ENCODE peak calls at places on chromosome 17, in five cellular contexts. H is mammary epithelial cell, B is PC-3, Z is keratinocyte, L is fibroblast of lung. J is an unnamed sample.

GRCh38 chr17:40311575-40311974 is 2.6 kb downstream of the RARA start:
- DNase-seq in H (peak; percentile 51), B (peak; percentile 70), Z (peak; percentile 66), L (no peak), J (peak; percentile 65)

GRCh38 chr17:29078183-29079045 is 35.5 kb downstream of the PIPOX start:
- DNase-seq in H (no peak), B (peak; percentile 38), Z (no peak), L (peak; percentile 43), J (no peak)

GRCh38 chr17:8087075-8087941 is at the start of gene ALOX12B:
- DNase-seq in H (peak; percentile 41), B (no peak), Z (no peak), L (no peak), J (no peak)

GRCh38 chr17:29469251-29469650 is 79.1 kb downstream of the TAOK1 start:
- DNase-seq in H (no peak), B (no peak), Z (no peak), L (no peak), J (no peak)

GRCh38 chr17:63700528-63701441 is 860 bp upstream of the LIMD2 start:
- DNase-seq in H (no peak), B (no peak), Z (no peak), L (peak; percentile 67), J (no peak)

GRCh38 chr17:48429638-48430586 is at the start of gene SKAP1:
- DNase-seq in H (no peak), B (no peak), Z (no peak), L (no peak), J (peak; percentile 66)

GRCh38 chr17:63070031-63070430 is 104.0 kb downstream of the TANC2 start:
- DNase-seq in H (no peak), B (no peak), Z (no peak), L (peak; percentile 4), J (no peak)

GRCh38 chr17:81158688-81159590 is 6.4 kb upstream of the PVALEF start:
- DNase-seq in H (no peak), B (no peak), Z (no peak), L (no peak), J (no peak)

GRCh38 chr17:65554568-65555223 is 6.8 kb downstream of the AXIN2 start:
- DNase-seq in H (no peak), B (no peak), Z (no peak), L (peak; percentile 58), J (peak; percentile 48)

GRCh38 chr17:68355093-68355492 is 63.8 kb downstream of the ARSG start:
- DNase-seq in H (no peak), B (peak; percentile 53), Z (no peak), L (peak; percentile 70), J (no peak)

GRCh38 chr17:31216053-31216751 is 80.8 kb downstream of the OMG start:
- DNase-seq in H (peak; percentile 14), B (peak; percentile 62), Z (no peak), L (peak; percentile 77), J (no peak)

GRCh38 chr17:80892900-80893603 is 98.6 kb upstream of the CHMP6 start:
- DNase-seq in H (peak; percentile 94), B (peak; percentile 96), Z (peak; percentile 97), L (peak; percentile 95), J (no peak)

GRCh38 chr17:30549864-30550511 is 72.8 kb downstream of the GOSR1 start:
- DNase-seq in H (no peak), B (peak; percentile 10), Z (no peak), L (peak; percentile 23), J (no peak)

GRCh38 chr17:68740555-68741447 is 139.6 kb upstream of the FAM20A start:
- DNase-seq in H (no peak), B (no peak), Z (no peak), L (no peak), J (no peak)

GRCh38 chr17:17320188-17320910 is 17.2 kb downstream of the NT5M start:
- DNase-seq in H (no peak), B (no peak), Z (no peak), L (no peak), J (no peak)

GRCh38 chr17:31688704-31689103 is 170.3 kb downstream of the COPRS start:
- DNase-seq in H (peak; percentile 48), B (peak; percentile 39), Z (no peak), L (peak; percentile 29), J (no peak)

GRCh38 chr17:2398655-2399571 is 1.9 kb downstream of the MNT start:
- DNase-seq in H (peak; percentile 74), B (peak; percentile 68), Z (no peak), L (peak; percentile 82), J (peak; percentile 69)

GRCh38 chr17:45950888-45951287 is 48.2 kb upstream of the STH start:
- DNase-seq in H (no peak), B (no peak), Z (no peak), L (no peak), J (no peak)

GRCh38 chr17:75079023-75079373 is 8.8 kb upstream of the SLC16A5 start:
- DNase-seq in H (no peak), B (no peak), Z (no peak), L (no peak), J (no peak)

GRCh38 chr17:75075597-75076253 is 12.0 kb upstream of the SLC16A5 start:
- DNase-seq in H (no peak), B (no peak), Z (no peak), L (no peak), J (no peak)

GRCh38 chr17:75077072-75077489 is 10.7 kb upstream of the SLC16A5 start:
- DNase-seq in H (no peak), B (no peak), Z (no peak), L (no peak), J (peak; percentile 83)

GRCh38 chr17:75078097-75079022 is 9.4 kb upstream of the SLC16A5 start:
- DNase-seq in H (peak; percentile 63), B (peak; percentile 96), Z (no peak), L (peak; percentile 84), J (peak; percentile 58)

DNA sequence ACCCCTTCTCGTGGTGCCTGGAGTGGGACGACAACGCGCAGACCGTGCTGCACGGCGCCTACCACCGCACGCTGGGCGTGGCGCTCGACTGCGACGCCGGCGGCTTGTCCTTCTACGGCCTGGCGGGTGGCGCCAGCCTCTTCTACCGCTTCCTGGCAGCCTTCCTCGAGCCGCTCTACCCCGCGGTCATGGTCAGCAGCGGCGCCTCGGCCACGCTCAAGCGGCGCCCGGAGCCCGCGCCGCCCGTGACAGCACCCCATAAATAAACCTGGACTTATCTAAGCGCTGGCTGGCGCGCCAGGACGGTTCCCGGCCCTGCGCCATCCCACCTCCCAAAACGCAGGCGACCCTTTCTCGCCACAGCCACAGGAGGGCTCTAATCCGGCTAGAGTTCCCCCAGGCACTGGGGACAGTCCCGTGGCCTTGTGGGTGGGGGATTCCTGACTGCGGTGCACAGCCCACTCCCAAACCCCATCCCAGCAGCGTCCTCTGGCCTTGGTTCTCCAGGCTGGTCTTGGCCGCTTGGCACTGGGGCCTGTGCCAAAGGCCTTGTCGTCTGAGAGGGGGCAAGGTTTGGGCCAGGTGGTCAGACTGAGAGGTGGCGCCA is 10.2 kb upstream of the SLC16A5 start:
- DNase-seq in H (no peak), B (no peak), Z (no peak), L (peak; percentile 51), J (peak; percentile 73)
- H3K9ac ChIP-seq in H (no peak overlapping the region), B (peak overlapping the region; percentile 57), Z (no peak overlapping the region), L (no peak overlapping the region), J (peak overlapping the region; percentile 71)

GRCh38 chr17:33950061-33950460 is 305.0 kb upstream of the CCL2 start:
- DNase-seq in H (no peak), B (no peak), Z (no peak), L (no peak), J (no peak)

GRCh38 chr17:33948299-33948698 is 306.8 kb upstream of the CCL2 start:
- DNase-seq in H (no peak), B (no peak), Z (no peak), L (no peak), J (no peak)

GRCh38 chr17:33945641-33946546 is 309.2 kb upstream of the CCL2 start:
- DNase-seq in H (no peak), B (no peak), Z (no peak), L (peak; percentile 45), J (no peak)

GRCh38 chr17:33947762-33948161 is 307.3 kb upstream of the CCL2 start:
- DNase-seq in H (no peak), B (no peak), Z (no peak), L (no peak), J (no peak)

DNA sequence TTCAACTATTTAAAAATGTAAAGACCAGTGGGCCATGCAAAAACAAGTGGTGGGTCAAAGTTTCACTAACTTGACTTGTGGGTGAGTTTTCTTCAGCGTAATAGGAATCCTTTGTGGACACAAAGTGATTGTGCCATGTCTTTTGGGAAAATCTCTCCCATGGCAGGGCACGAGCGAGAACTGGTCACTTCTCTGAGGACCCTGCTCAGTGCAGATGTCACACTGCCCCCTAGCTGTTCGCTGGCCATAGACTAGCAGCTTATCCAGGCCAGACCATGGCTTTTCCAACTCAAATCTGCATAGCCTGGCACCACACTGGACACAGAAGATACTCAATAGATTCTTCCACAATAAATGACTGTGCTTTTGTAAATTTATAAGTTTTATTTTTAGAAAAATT is 306.0 kb upstream of the CCL2 start:
- DNase-seq in H (no peak), B (no peak), Z (no peak), L (peak; percentile 6), J (no peak)
- TF ChIP-seq CTCF in H (no peak), B (peak; percentile 17), Z (peak; percentile 61), L (no peak), J (no peak)

GRCh38 chr17:82946081-82946480 is 106.3 kb upstream of the ZNF750 start:
- DNase-seq in H (no peak), B (no peak), Z (no peak), L (no peak), J (no peak)
- H3K9me3 ChIP-seq in H (peaks cover 51% of the 10 kb centered on the region), B (no peaks in the 10 kb centered on the region), Z (peaks cover 16% of the 10 kb centered on the region), L (no peaks in the 10 kb centered on the region), J (no peaks in the 10 kb centered on the region)

DNA sequence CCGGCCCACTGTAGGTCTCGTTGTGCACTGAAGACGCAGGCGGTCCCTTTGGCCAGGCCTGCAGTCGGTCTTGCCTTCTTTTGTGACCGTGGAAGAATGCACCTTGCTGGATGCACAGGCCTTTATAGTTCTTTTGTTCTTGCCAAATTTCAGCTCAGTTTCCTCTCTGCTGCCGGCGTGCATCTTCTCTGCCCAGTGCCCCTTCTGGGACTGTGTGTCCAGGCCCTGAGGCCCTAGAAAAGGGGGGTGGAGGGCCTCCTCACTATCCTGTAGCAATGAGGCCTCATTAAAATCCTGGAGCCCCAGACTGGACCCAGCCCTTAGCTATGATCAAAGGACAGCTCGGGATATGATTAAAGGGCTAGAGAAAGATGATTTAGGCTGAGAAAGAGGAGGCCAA is 229.8 kb downstream of the SEC14L1 start:
- DNase-seq in H (no peak), B (no peak), Z (no peak), L (no peak), J (no peak)
- H3K9ac ChIP-seq in H (no peak overlapping the region), B (no peak overlapping the region), Z (no peak overlapping the region), L (no peak overlapping the region), J (peak overlapping the region; percentile 41)

DNA sequence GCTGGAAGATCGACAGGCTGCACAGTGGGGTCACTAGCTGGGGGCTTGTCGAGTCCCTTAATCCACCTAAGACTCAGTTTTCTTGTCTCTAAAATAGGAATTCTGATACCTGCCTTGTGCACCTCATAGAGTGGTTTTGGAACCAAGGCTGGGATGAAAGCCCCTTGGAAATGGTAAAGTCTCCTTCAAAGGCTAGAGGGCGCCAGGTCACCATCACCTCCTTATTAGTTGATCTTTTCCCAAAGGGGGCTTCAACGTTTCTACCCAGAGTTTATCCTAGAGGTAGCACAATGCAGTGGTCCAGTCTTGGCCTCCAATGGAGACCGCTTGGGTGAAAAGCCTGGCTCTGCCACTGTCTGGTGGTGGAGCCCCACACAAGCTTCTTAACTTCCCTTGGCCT is 158.2 kb downstream of the AIPL1 start:
- DNase-seq in H (no peak), B (no peak), Z (no peak), L (no peak), J (no peak)
- TF ChIP-seq CTCF in H (no peak), B (peak; percentile 32), Z (no peak), L (no peak), J (no peak)

GRCh38 chr17:5099271-5099670 is 12.4 kb downstream of the ZNF232 start:
- DNase-seq in H (no peak), B (no peak), Z (no peak), L (no peak), J (no peak)
- H3K9me3 ChIP-seq in H (peaks cover 33% of the 10 kb centered on the region), B (no peaks in the 10 kb centered on the region), Z (peaks cover 23% of the 10 kb centered on the region), L (peaks cover 2% of the 10 kb centered on the region), J (peaks cover under 1% of the 10 kb centered on the region)